ENCODE peak calls at places on chromosomes 2 and 18, in six cellular contexts. One of them, this sample, is unnamed.

GRCh38 chr18:67608909-67609308 is 92.4 kb upstream of the DSEL start:
- DNase-seq in ovary: no peak
- DNase-seq in glutamatergic neuron: no peak
- DNase-seq in activated gamma-delta T cell treated with anti-CD3 and anti-CD28 coated beads, Interleukin-2, amount 50 U/mL, for 16 hours: no peak
- DNase-seq in A172: no peak
- DNase-seq in EL: peak
- DNase-seq in this sample: no peak

GRCh38 chr2:59301466-59302402 is 1060.6 kb upstream of the FANCL start:
- DNase-seq in glutamatergic neuron: no peak
- DNase-seq in ovary: no peak
- DNase-seq in A172: peak
- DNase-seq in activated gamma-delta T cell treated with anti-CD3 and anti-CD28 coated beads, Interleukin-2, amount 50 U/mL, for 16 hours: no peak
- DNase-seq in EL: peak
- DNase-seq in this sample: peak

GRCh38 chr18:57431512-57432080 is 3.6 kb upstream of the ONECUT2 start:
- DNase-seq in EL: no peak
- DNase-seq in A172: no peak
- DNase-seq in ovary: no peak
- DNase-seq in glutamatergic neuron: no peak
- DNase-seq in activated gamma-delta T cell treated with anti-CD3 and anti-CD28 coated beads, Interleukin-2, amount 50 U/mL, for 16 hours: no peak
- DNase-seq in this sample: no peak

GRCh38 chr2:11187083-11187619 is 31.9 kb downstream of the SLC66A3 start:
- DNase-seq in EL: peak
- DNase-seq in glutamatergic neuron: no peak
- DNase-seq in ovary: no peak
- DNase-seq in A172: peak
- DNase-seq in activated gamma-delta T cell treated with anti-CD3 and anti-CD28 coated beads, Interleukin-2, amount 50 U/mL, for 16 hours: no peak
- DNase-seq in this sample: no peak

GRCh38 chr18:7601249-7601620 is 34.1 kb downstream of the PTPRM start:
- DNase-seq in A172: peak
- DNase-seq in activated gamma-delta T cell treated with anti-CD3 and anti-CD28 coated beads, Interleukin-2, amount 50 U/mL, for 16 hours: no peak
- DNase-seq in glutamatergic neuron: no peak
- DNase-seq in ovary: no peak
- DNase-seq in EL: peak
- DNase-seq in this sample: no peak

GRCh38 chr2:137249463-137249862 is 484.1 kb downstream of the THSD7B start:
- DNase-seq in A172: no peak
- DNase-seq in glutamatergic neuron: no peak
- DNase-seq in activated gamma-delta T cell treated with anti-CD3 and anti-CD28 coated beads, Interleukin-2, amount 50 U/mL, for 16 hours: no peak
- DNase-seq in EL: no peak
- DNase-seq in ovary: no peak
- DNase-seq in this sample: no peak

GRCh38 chr2:27020337-27020948 is 12.3 kb upstream of the TMEM214 start:
- DNase-seq in EL: no peak
- DNase-seq in A172: no peak
- DNase-seq in activated gamma-delta T cell treated with anti-CD3 and anti-CD28 coated beads, Interleukin-2, amount 50 U/mL, for 16 hours: no peak
- DNase-seq in glutamatergic neuron: no peak
- DNase-seq in ovary: peak
- DNase-seq in this sample: peak

GRCh38 chr2:158664987-158665386 is 130.1 kb upstream of the DAPL1 start:
- DNase-seq in activated gamma-delta T cell treated with anti-CD3 and anti-CD28 coated beads, Interleukin-2, amount 50 U/mL, for 16 hours: no peak
- DNase-seq in ovary: no peak
- DNase-seq in EL: peak
- DNase-seq in A172: no peak
- DNase-seq in glutamatergic neuron: no peak
- DNase-seq in this sample: no peak

GRCh38 chr2:112924855-112925254 is 13.9 kb downstream of the IL37 start:
- DNase-seq in activated gamma-delta T cell treated with anti-CD3 and anti-CD28 coated beads, Interleukin-2, amount 50 U/mL, for 16 hours: no peak
- DNase-seq in ovary: no peak
- DNase-seq in A172: no peak
- DNase-seq in EL: no peak
- DNase-seq in glutamatergic neuron: no peak
- DNase-seq in this sample: no peak

GRCh38 chr18:13221821-13222220 is 3.3 kb downstream of the LDLRAD4 start:
- DNase-seq in activated gamma-delta T cell treated with anti-CD3 and anti-CD28 coated beads, Interleukin-2, amount 50 U/mL, for 16 hours: no peak
- DNase-seq in ovary: no peak
- DNase-seq in EL: no peak
- DNase-seq in glutamatergic neuron: peak
- DNase-seq in A172: peak
- DNase-seq in this sample: no peak

GRCh38 chr2:145199052-145199451 is 679.1 kb upstream of the ZEB2 start:
- DNase-seq in activated gamma-delta T cell treated with anti-CD3 and anti-CD28 coated beads, Interleukin-2, amount 50 U/mL, for 16 hours: no peak
- DNase-seq in EL: no peak
- DNase-seq in glutamatergic neuron: no peak
- DNase-seq in A172: no peak
- DNase-seq in ovary: no peak
- DNase-seq in this sample: peak

GRCh38 chr2:229137623-229138022 is 133.5 kb downstream of the PID1 start:
- DNase-seq in activated gamma-delta T cell treated with anti-CD3 and anti-CD28 coated beads, Interleukin-2, amount 50 U/mL, for 16 hours: no peak
- DNase-seq in glutamatergic neuron: no peak
- DNase-seq in A172: no peak
- DNase-seq in ovary: no peak
- DNase-seq in EL: no peak
- DNase-seq in this sample: no peak